ENCODE peak calls at places on chromosomes 7 and 10, in four cellular contexts. O is fibroblast of mammary gland, Y is GM13977, P is Panc1. C is an unnamed sample.

GRCh38 chr10:119253433-119254174 is 46.2 kb downstream of the GRK5 start:
- DNase-seq in P (peak), Y (no peak), O (peak), C (peak)

GRCh38 chr7:30925913-30926312 is 14.3 kb downstream of the AQP1 start:
- DNase-seq in Y (no peak), O (no peak), P (no peak), C (no peak)

GRCh38 chr7:131424219-131424822 is 96.6 kb downstream of the MKLN1 start:
- DNase-seq in Y (peak), P (peak), O (peak), C (peak)

GRCh38 chr7:3787717-3788311 is 486.8 kb downstream of the SDK1 start:
- DNase-seq in Y (no peak), O (no peak), P (no peak), C (no peak)

GRCh38 chr7:156174428-156174827 is 362.2 kb upstream of the SHH start:
- DNase-seq in O (no peak), P (no peak), Y (no peak), C (no peak)

GRCh38 chr7:24972166-24972477 is 7.9 kb downstream of the OSBPL3 start:
- DNase-seq in P (no peak), O (no peak), Y (no peak), C (no peak)

GRCh38 chr10:43078986-43079273 is 2.1 kb downstream of the RET start:
- DNase-seq in Y (peak), P (no peak), O (no peak), C (no peak)

GRCh38 chr10:131099028-131099427 is 212.5 kb downstream of the TCERG1L start:
- DNase-seq in Y (no peak), O (no peak), P (no peak), C (no peak)

GRCh38 chr7:18361756-18362155 is 133.8 kb upstream of the HDAC9 start:
- DNase-seq in O (peak), Y (no peak), P (no peak), C (no peak)

DNA sequence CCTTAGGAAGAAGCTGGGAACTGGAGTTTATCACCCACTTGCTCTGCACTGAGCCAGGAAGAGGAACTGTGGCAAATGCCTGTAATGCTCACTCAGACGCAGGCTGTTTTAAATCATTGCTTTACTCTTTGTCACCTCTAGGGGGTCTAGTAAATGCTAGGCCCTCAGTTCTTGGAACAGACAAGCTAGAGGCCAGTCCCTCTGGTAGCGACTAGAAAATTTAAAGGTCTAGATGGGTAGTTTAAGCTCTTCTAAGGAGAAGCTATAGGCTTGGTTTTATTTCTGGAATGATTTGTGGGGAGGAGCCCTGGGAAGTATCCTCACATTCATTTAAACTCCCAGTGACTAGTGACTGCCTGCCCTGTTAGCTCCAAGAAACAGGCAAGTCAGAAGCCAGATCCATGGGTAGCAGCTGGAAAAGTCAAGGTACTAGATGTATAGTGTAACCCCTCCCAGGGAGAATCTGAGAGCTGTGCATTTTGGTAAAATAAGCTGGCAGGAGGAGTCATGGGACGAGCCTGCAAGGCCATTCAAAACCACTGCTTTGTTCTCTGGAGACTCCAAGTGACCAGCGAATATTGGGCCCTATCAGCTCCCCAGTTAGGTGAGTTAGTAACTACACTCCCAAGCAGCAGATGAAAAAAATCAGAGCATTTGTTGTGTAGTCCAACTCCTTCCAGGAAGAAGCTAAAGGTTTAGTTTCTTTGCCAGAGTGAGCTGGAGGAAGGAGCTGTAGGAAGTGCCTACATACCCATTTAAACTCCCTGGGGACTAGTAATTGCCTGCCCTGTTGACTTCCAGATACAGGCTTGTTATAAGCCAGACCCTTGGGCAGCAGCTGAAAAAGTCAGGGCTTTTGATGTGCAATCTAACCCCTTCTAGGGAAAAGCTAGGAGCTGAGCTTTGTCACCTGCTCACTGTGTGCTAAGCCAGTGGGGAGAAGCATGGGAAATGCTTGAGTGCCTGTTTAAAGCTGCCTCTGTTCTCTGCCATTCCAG is 68.9 kb downstream of the DYNC1I1 start:
- DNase-seq in P (no peak), Y (peak), O (peak), C (no peak)
- TF ChIP-seq CTCF in P (peak), Y (peak), O (peak), C (peak)

DNA sequence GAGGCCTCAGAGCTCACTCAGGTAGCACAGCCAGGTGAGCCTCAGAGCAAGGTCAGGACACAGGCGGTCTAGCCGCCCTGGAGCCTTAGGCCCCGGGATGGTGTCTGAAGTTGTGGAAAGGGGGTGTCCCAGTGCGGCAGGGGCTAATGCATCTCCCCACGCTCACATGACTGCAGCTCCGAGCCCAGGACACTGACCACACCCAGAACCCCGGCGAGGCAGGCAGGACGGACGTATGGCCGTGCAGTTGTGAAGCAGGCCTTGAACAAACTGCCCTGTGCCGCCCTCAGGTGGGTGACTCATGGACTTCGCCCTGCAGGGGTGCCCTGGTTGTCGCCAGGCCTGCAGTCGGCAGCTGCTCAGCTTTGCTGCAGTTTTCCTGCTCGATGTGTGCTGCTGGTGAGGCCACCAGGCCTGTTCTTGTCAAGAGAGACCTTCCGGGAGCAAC is 5.0 kb upstream of the PRKAR1B start:
- DNase-seq in P (peak), Y (no peak), O (no peak), C (no peak)
- TF ChIP-seq CTCF in P (no peak), Y (peak), O (no peak), C (peak)

GRCh38 chr10:34739915-34740314 is 75.2 kb downstream of the PARD3 start:
- DNase-seq in O (peak), P (no peak), Y (no peak), C (peak)

GRCh38 chr10:34737772-34738169 is 77.3 kb downstream of the PARD3 start:
- DNase-seq in O (no peak), Y (no peak), P (no peak), C (no peak)

GRCh38 chr10:34734918-34735317 is 80.2 kb downstream of the PARD3 start:
- DNase-seq in Y (no peak), O (no peak), P (no peak), C (no peak)

GRCh38 chr10:34740321-34740720 is 74.8 kb downstream of the PARD3 start:
- DNase-seq in O (no peak), P (no peak), Y (no peak), C (no peak)

GRCh38 chr10:34736976-34737771 is 77.9 kb downstream of the PARD3 start:
- DNase-seq in Y (no peak), P (no peak), O (no peak), C (no peak)
- TF ChIP-seq CTCF in Y (no peak), P (no peak), O (no peak), C (no peak)

GRCh38 chr7:111605246-111605645 is 43.0 kb upstream of the IMMP2L start:
- DNase-seq in P (no peak), O (peak), Y (no peak), C (no peak)
- TF ChIP-seq CTCF in P (no peak), O (no peak), Y (no peak), C (no peak)

GRCh38 chr10:53840668-53841067 is 960.4 kb downstream of the PCDH15 start:
- DNase-seq in O (no peak), P (no peak), Y (no peak), C (no peak)

GRCh38 chr10:53841746-53842145 is 959.3 kb downstream of the PCDH15 start:
- DNase-seq in O (no peak), P (no peak), Y (no peak), C (no peak)

GRCh38 chr10:53843691-53844362 is 957.2 kb downstream of the PCDH15 start:
- DNase-seq in P (no peak), Y (no peak), O (no peak), C (no peak)

GRCh38 chr10:53836638-53837037 is 964.4 kb downstream of the PCDH15 start:
- DNase-seq in Y (no peak), P (no peak), O (peak), C (no peak)

DNA sequence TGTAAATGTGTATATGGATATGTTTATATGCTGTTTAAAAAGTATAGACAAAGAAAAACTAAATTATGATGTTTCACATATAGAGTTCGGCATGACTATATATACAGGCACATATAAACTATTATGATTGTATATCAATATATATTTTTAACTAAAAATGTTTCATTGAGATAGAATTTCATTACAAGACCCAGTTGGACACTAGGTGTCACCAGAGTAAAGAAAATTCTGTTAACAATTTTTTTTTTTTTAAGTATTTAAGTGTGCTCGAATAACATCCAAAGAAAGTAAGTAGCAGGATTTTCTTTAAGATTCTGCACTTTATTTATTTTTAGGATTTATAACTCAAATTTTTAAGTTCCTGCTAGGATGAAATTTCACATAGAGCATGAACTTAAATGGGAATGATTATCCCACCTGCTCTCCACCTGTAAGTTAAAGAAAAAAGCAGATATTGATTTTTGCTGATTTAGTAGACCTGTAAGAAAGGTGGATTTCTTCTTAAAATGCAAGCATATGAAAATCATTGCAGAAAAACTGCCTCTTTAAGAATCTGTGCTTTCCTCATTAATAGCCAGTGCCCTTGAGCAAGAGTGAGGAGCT is 961.5 kb downstream of the PCDH15 start:
- DNase-seq in P (peak), Y (no peak), O (peak), C (no peak)
- TF ChIP-seq CTCF in P (peak), Y (peak), O (peak), C (peak)